ENCODE peak calls at places on chromosomes 6 and 20, in ten cellular contexts. S is CD8-positive, alpha-beta T cell; B is epithelial cell of proximal tubule; A is MM.1S; E is PC-3; J is AG09309; Q is GM12865; C is cardiac fibroblast; N is psoas muscle; L is AG10803. Y is an unnamed sample.

GRCh38 chr20:4835244-4836177 is 113.8 kb downstream of the PRND start:
- DNase-seq in B (no peak), S (no peak), Q (no peak), E (no peak), N (peak), L (peak), C (no peak), J (no peak), A (no peak), Y (peak)

GRCh38 chr6:22327881-22328280 is 31.0 kb upstream of the PRL start:
- DNase-seq in L (peak), A (no peak), J (no peak), B (no peak), S (no peak), N (no peak), C (no peak), Q (no peak), E (no peak), Y (no peak)

GRCh38 chr20:37356387-37356786 is 10.4 kb downstream of the SRC start:
- DNase-seq in E (peak), L (peak), B (no peak), Q (no peak), S (no peak), C (peak), J (no peak), N (peak), A (no peak), Y (no peak)

GRCh38 chr6:80343511-80343910 is 237.0 kb downstream of the BCKDHB start:
- DNase-seq in L (no peak), C (peak), A (no peak), Q (no peak), B (no peak), S (no peak), J (no peak), N (no peak), E (no peak), Y (no peak)

GRCh38 chr6:161660666-161661571 is 387.1 kb upstream of the AGPAT4 start:
- DNase-seq in B (no peak), S (no peak), A (no peak), L (peak), J (no peak), C (no peak), N (no peak), Q (peak), E (peak), Y (no peak)

GRCh38 chr6:126077810-126078791 is 91.8 kb downstream of the TRMT11 start:
- DNase-seq in J (no peak), N (peak), A (no peak), Q (no peak), L (peak), E (no peak), B (no peak), S (no peak), C (no peak), Y (no peak)

GRCh38 chr6:116564921-116565872 is 6.1 kb upstream of the RWDD1 start:
- DNase-seq in E (no peak), J (no peak), B (no peak), L (peak), A (no peak), S (peak), N (peak), Q (no peak), C (no peak), Y (peak)

GRCh38 chr6:130886965-130887364 is 59.8 kb downstream of the SMLR1 start:
- DNase-seq in N (no peak), L (no peak), J (no peak), B (no peak), Q (no peak), S (no peak), A (no peak), E (no peak), C (no peak), Y (no peak)

GRCh38 chr6:46221221-46221793 is 50.5 kb upstream of the ENPP5 start:
- DNase-seq in J (peak), S (no peak), L (peak), N (no peak), Q (peak), E (peak), A (peak), C (peak), B (peak), Y (peak)

GRCh38 chr6:3879194-3879952 is 30.2 kb downstream of the FAM50B start:
- DNase-seq in S (no peak), E (no peak), N (no peak), B (no peak), J (no peak), C (no peak), L (no peak), A (no peak), Q (no peak), Y (no peak)

GRCh38 chr6:145367149-145367548 is 368.2 kb downstream of the EPM2A start:
- DNase-seq in Q (peak), C (no peak), N (no peak), E (no peak), A (no peak), L (no peak), S (no peak), B (no peak), J (no peak), Y (no peak)

GRCh38 chr6:74742793-74743508 is 462.9 kb downstream of the COL12A1 start:
- DNase-seq in B (no peak), A (no peak), N (no peak), J (no peak), L (no peak), E (peak), C (no peak), Q (peak), S (no peak), Y (no peak)

GRCh38 chr6:73180076-73180717 is 45.1 kb downstream of the KHDC1L start:
- DNase-seq in E (peak), C (peak), A (no peak), Q (no peak), N (no peak), S (no peak), J (peak), L (peak), B (peak), Y (no peak)

GRCh38 chr6:70758883-70759282 is 91.2 kb downstream of the SMAP1 start:
- DNase-seq in S (no peak), C (no peak), A (no peak), Q (no peak), L (no peak), E (no peak), J (no peak), B (no peak), N (no peak), Y (no peak)

GRCh38 chr20:11585752-11586352 is 331.8 kb upstream of the BTBD3 start:
- DNase-seq in Q (no peak), N (no peak), J (no peak), C (peak), A (no peak), L (peak), S (no peak), B (no peak), E (peak), Y (peak)

GRCh38 chr20:63325021-63325471 is 32.1 kb downstream of the COL20A1 start:
- DNase-seq in L (no peak), C (no peak), J (no peak), Q (no peak), N (peak), S (no peak), E (no peak), A (no peak), B (no peak), Y (no peak)

GRCh38 chr20:3093861-3094361 is 9.4 kb upstream of the AVP start:
- DNase-seq in B (no peak), A (no peak), C (no peak), E (no peak), L (no peak), Q (no peak), N (no peak), J (no peak), S (peak), Y (no peak)

GRCh38 chr6:148021135-148021534 is 321.5 kb upstream of the SASH1 start:
- DNase-seq in C (no peak), L (no peak), A (no peak), Q (no peak), N (no peak), J (no peak), B (no peak), E (no peak), S (no peak), Y (no peak)

GRCh38 chr6:14875678-14876063 is 370.2 kb upstream of the JARID2 start:
- DNase-seq in A (no peak), N (no peak), S (no peak), C (no peak), B (no peak), Q (peak), E (no peak), J (no peak), L (no peak), Y (peak)

GRCh38 chr6:51045548-51045947 is 226.9 kb downstream of the TFAP2B start:
- DNase-seq in N (no peak), Q (no peak), J (no peak), A (no peak), B (no peak), E (peak), C (no peak), L (no peak), S (no peak), Y (no peak)

GRCh38 chr6:98579089-98579488 is 255.3 kb upstream of the POU3F2 start:
- DNase-seq in S (no peak), N (no peak), E (no peak), C (peak), A (no peak), B (no peak), Q (no peak), L (peak), J (no peak), Y (no peak)

GRCh38 chr6:132084811-132085509 is 133.8 kb upstream of the CCN2 start:
- DNase-seq in S (no peak), L (peak), C (peak), A (peak), J (peak), N (no peak), B (peak), E (peak), Q (peak), Y (peak)

GRCh38 chr6:21593927-21594421 is 423 bp downstream of the SOX4 start:
- DNase-seq in N (no peak), Q (peak), A (peak), C (peak), B (no peak), E (no peak), L (peak), S (peak), J (no peak), Y (peak)

GRCh38 chr20:32152421-32153155 is 43.1 kb downstream of the TM9SF4 start:
- DNase-seq in L (no peak), J (no peak), E (no peak), A (no peak), Q (no peak), N (no peak), S (no peak), B (no peak), C (peak), Y (no peak)

GRCh38 chr6:43809417-43810305 is 39.6 kb downstream of the VEGFA start:
- DNase-seq in J (peak), S (no peak), N (no peak), B (no peak), Q (no peak), E (peak), C (peak), A (no peak), L (no peak), Y (peak)

GRCh38 chr6:118678866-118679265 is 27.5 kb upstream of the CEP85L start:
- DNase-seq in C (peak), E (peak), N (no peak), J (no peak), L (peak), Q (no peak), A (no peak), S (no peak), B (peak), Y (peak)

GRCh38 chr6:21856844-21857243 is 263.3 kb downstream of the SOX4 start:
- DNase-seq in S (no peak), E (peak), Q (peak), A (no peak), J (no peak), B (no peak), N (no peak), L (peak), C (peak), Y (peak)

GRCh38 chr6:154805288-154805911 is 72.2 kb downstream of the SCAF8 start:
- DNase-seq in J (peak), C (peak), S (no peak), B (no peak), Q (peak), A (peak), E (peak), L (peak), N (no peak), Y (peak)

GRCh38 chr6:48111575-48111974 is 578 bp upstream of the PTCHD4 start:
- DNase-seq in N (no peak), E (no peak), B (no peak), J (no peak), S (no peak), Q (no peak), A (no peak), L (no peak), C (peak), Y (peak)

GRCh38 chr6:38269773-38270172 is 370.0 kb downstream of the BTBD9 start:
- DNase-seq in C (no peak), E (no peak), S (no peak), A (no peak), L (no peak), B (no peak), N (no peak), J (no peak), Q (no peak), Y (no peak)

GRCh38 chr6:157314705-157315321 is 8.5 kb downstream of the TMEM242 start:
- DNase-seq in Q (peak), C (peak), S (no peak), E (peak), N (no peak), L (peak), A (peak), B (peak), J (peak), Y (peak)

GRCh38 chr6:108541843-108542795 is 18.6 kb upstream of the FOXO3 start:
- DNase-seq in Q (peak), L (peak), J (no peak), N (peak), A (peak), S (peak), B (no peak), C (peak), E (peak), Y (peak)

GRCh38 chr6:14510038-14510437 is 392.5 kb downstream of the CD83 start:
- DNase-seq in Q (no peak), J (no peak), E (no peak), C (no peak), L (no peak), B (no peak), N (no peak), A (no peak), S (no peak), Y (no peak)

DNA sequence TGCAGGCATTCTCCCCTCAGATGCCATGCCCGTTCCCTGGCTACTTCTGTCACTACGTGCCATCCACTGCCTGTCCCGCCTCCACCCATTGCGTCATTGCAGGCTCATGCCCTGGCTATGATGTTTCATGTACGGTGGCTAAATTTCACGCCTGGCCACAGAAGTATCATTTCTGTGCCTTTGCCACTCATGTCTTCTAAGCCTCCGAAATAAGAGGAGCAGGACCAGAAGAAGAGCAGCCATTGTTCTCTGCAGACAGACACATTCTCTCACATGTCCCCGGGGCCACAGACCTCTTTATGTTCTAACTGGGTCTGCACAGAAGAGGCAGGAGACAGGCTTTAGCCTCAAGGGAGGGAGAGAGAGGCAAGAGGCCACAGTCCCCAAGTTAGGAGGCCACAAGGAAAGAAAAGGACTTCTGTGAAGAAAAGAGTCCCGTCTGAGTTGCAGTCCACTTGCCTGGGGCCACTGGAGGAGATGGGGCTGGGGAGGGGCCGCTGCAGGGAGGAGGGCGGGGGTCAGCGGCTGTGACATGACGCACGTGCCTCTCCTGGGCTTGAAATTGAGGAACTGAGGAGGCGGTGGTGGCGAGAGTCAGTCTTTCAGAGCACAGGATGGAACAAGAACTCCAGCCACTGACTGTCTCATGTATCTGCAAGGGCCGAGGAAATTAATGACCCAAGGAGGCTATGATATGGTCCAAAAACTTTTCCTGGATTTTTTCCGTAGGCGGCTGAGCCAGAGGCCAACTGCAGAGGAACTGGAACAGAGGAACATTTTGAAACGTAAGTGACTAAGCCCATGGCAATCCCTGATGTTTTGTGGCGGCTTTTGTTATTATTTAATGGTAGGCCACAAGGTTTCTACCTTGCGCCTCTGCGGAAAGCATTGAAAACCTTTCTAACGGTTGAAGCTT is 55.9 kb downstream of the TBC1D7 start:
- DNase-seq in C (no peak), Q (peak), L (no peak), N (peak), J (no peak), S (no peak), B (peak), A (peak), E (no peak), Y (no peak)
- H3K4me3 ChIP-seq in C (no peak), Q (peak), L (no peak), N (no peak), J (no peak), S (no peak), B (no peak), A (peak), E (no peak), Y (no peak)

GRCh38 chr6:26224940-26225847 is 138.0 kb downstream of the HFE start:
- DNase-seq in N (peak), S (no peak), C (peak), A (no peak), Q (peak), B (no peak), L (peak), J (no peak), E (peak), Y (peak)
- TF ChIP-seq CTCF in N (no peak), S (no peak), C (no peak), A (no peak), Q (no peak), B (no peak), L (peak), J (no peak), E (no peak), Y (peak)

GRCh38 chr6:111162504-111162903 is 75.2 kb downstream of the SLC16A10 start:
- DNase-seq in Q (no peak), C (peak), S (no peak), B (no peak), A (no peak), J (no peak), E (no peak), L (no peak), N (no peak), Y (peak)
- H3K4me3 ChIP-seq in Q (no peak), C (no peak), S (no peak), B (no peak), A (no peak), J (no peak), E (no peak), L (no peak), N (no peak), Y (no peak)

DNA sequence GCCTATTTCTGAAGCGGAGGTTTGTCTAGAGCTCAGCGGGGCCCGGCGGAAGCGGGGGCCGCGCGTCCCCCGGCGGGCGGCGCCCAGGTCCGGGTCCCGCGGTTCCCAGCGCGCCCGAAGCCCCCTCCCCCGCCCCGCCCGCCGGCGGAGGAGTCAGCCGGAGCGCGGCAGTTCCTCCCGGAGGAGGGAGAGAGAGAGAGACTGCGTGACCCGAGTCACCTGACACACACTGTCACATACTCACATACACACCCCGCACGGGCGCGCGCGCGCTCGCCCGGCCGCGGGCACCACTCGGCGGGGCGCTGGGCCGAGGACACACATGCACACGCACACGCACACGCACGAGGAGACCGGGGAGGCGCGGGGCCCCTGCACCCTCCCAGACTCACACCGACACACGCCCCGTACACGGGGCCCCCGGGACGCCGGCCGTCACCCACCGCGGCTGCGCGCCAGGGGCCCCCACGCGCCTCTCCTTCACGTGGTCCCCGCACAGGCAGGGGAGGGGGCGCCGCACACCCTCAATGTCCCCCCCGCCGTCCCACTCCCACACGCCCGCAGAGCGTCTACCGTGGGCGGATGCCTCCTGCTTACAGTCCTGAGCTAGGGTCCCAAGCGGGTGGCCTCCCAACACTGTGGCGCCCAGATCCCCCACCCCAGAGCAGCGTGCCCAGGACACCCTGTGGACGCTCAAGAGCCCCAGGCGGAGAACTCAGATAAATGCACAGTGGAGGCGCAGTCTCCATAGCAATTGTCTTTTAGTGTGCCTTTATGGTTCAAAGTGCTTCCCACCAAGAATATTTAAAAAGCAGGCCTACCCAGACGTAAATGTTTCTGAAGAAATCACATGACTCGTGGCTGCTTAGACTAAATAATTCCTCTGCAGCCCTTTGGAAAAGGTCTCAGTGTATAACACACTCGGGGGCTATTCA is at the start of gene RRAGD:
- DNase-seq in S (peak), A (peak), J (no peak), Q (peak), N (peak), L (no peak), B (no peak), C (no peak), E (peak), Y (no peak)
- TF ChIP-seq CTCF in S (no peak), A (peak), J (no peak), Q (peak), N (no peak), L (no peak), B (peak), C (no peak), E (no peak), Y (no peak)

GRCh38 chr6:160573943-160574342 is 90.1 kb downstream of the LPA start:
- DNase-seq in C (no peak), S (no peak), A (no peak), L (no peak), N (no peak), E (no peak), B (no peak), Q (no peak), J (no peak), Y (no peak)
- H3K4me3 ChIP-seq in C (no peak), S (no peak), A (no peak), L (no peak), N (no peak), E (no peak), B (no peak), Q (no peak), J (no peak), Y (no peak)

GRCh38 chr6:150420428-150420827 is 51.6 kb downstream of the IYD start:
- DNase-seq in C (no peak), N (no peak), S (no peak), B (no peak), E (no peak), A (no peak), J (no peak), L (no peak), Q (no peak), Y (no peak)

GRCh38 chr6:150417247-150417646 is 48.4 kb downstream of the IYD start:
- DNase-seq in L (no peak), A (no peak), C (no peak), B (no peak), J (no peak), S (no peak), Q (no peak), E (no peak), N (no peak), Y (no peak)

GRCh38 chr6:150420926-150421325 is 52.1 kb downstream of the IYD start:
- DNase-seq in N (no peak), L (no peak), E (no peak), S (no peak), A (no peak), C (no peak), J (no peak), B (no peak), Q (no peak), Y (no peak)

GRCh38 chr6:150417899-150418824 is 49.4 kb downstream of the IYD start:
- DNase-seq in B (peak), L (peak), A (peak), Q (peak), S (peak), J (peak), E (peak), N (no peak), C (peak), Y (peak)

GRCh38 chr6:150418825-150419594 is 50.2 kb downstream of the IYD start:
- DNase-seq in Q (peak), N (peak), C (peak), A (peak), J (no peak), L (peak), B (no peak), S (peak), E (peak), Y (peak)
- TF ChIP-seq CTCF in Q (peak), N (peak), C (peak), A (peak), J (peak), L (peak), B (peak), S (peak), E (peak), Y (peak)